ENCODE peak calls at places on chromosome 6, in five cellular contexts. G, T, Q, R and U are unnamed samples.

GRCh38 chr6:30463651-30464618 is 25.4 kb upstream of the HLA-E start:
- DNase-seq in T (peak), G (no peak), R (no peak), Q (no peak), U (no peak)

GRCh38 chr6:157849288-157850017 is 26.4 kb downstream of the SNX9 start:
- DNase-seq in T (no peak), G (no peak), Q (no peak), R (no peak), U (no peak)

GRCh38 chr6:12150812-12151432 is 138.8 kb downstream of the HIVEP1 start:
- DNase-seq in R (peak), T (no peak), Q (peak), G (no peak), U (no peak)

GRCh38 chr6:149918151-149918905 is 4.6 kb downstream of the RAET1G start:
- DNase-seq in T (no peak), G (no peak), R (no peak), Q (no peak), U (no peak)

GRCh38 chr6:151001387-151002063 is 136.0 kb downstream of the MTHFD1L start:
- DNase-seq in R (no peak), T (no peak), Q (no peak), G (no peak), U (no peak)

GRCh38 chr6:31010393-31011060 is at the start of gene MUC22:
- DNase-seq in Q (peak), R (peak), G (no peak), T (peak), U (no peak)

GRCh38 chr6:115241373-115241772 is 819.3 kb downstream of the FRK start:
- DNase-seq in Q (no peak), R (no peak), G (no peak), T (no peak), U (no peak)

GRCh38 chr6:40722553-40723258 is 135.5 kb upstream of the LRFN2 start:
- DNase-seq in G (no peak), R (no peak), T (peak), Q (no peak), U (no peak)

GRCh38 chr6:105109955-105110650 is 69.7 kb downstream of the POPDC3 start:
- DNase-seq in R (no peak), Q (no peak), T (no peak), G (no peak), U (no peak)

GRCh38 chr6:9711313-9711712 is 703.6 kb downstream of the TFAP2A start:
- DNase-seq in T (no peak), G (no peak), R (no peak), Q (no peak), U (no peak)